ENCODE peak calls at places on chromosomes 16 and 17, in four cellular contexts. N is IMR-90, O is mesendoderm, S is H1. L is an unnamed sample.

GRCh38 chr16:13919683-13920509 is at the start of gene ERCC4:
- DNase-seq in N (peak), O (peak), S (peak), L (peak)

GRCh38 chr16:68844211-68844564 is 857 bp downstream of the TANGO6 start:
- DNase-seq in O (no peak), S (no peak), N (no peak), L (no peak)

GRCh38 chr17:79623786-79624657 is 13.2 kb upstream of the RBFOX3 start:
- DNase-seq in N (no peak), S (peak), O (no peak), L (peak)

GRCh38 chr16:29745126-29745852 is 501 bp downstream of the C16orf54 start:
- DNase-seq in S (no peak), N (no peak), O (no peak), L (no peak)

GRCh38 chr17:9204026-9204425 is 182.7 kb downstream of the NTN1 start:
- DNase-seq in O (no peak), N (no peak), S (no peak), L (no peak)

GRCh38 chr16:85514295-85514600 is 98.9 kb upstream of the GSE1 start:
- DNase-seq in S (no peak), O (no peak), N (peak), L (no peak)

GRCh38 chr17:7029659-7030058 is 6.2 kb upstream of the SLC16A13 start:
- DNase-seq in N (no peak), O (no peak), S (no peak), L (no peak)

GRCh38 chr17:6927290-6927844 is 68.5 kb upstream of the ALOX12 start:
- DNase-seq in N (peak), O (no peak), S (no peak), L (no peak)

GRCh38 chr16:29148867-29149272 is 164.0 kb downstream of the LAT start:
- DNase-seq in S (no peak), N (no peak), O (no peak), L (no peak)

GRCh38 chr17:40019140-40019991 is 4.1 kb downstream of the CSF3 start:
- DNase-seq in O (peak), N (peak), S (peak), L (no peak)

GRCh38 chr16:73015612-73016487 is 32.1 kb downstream of the ZFHX3 start:
- DNase-seq in O (no peak), S (no peak), N (no peak), L (no peak)

GRCh38 chr17:15257316-15257925 is 7.7 kb downstream of the PMP22 start:
- DNase-seq in S (peak), N (peak), O (peak), L (peak)

GRCh38 chr17:45895969-45896793 is 1.8 kb downstream of the MAPT start:
- DNase-seq in O (no peak), S (peak), N (no peak), L (no peak)

GRCh38 chr16:27428035-27428785 is 26.2 kb downstream of the IL21R start:
- DNase-seq in S (peak), N (no peak), O (peak), L (peak)

DNA sequence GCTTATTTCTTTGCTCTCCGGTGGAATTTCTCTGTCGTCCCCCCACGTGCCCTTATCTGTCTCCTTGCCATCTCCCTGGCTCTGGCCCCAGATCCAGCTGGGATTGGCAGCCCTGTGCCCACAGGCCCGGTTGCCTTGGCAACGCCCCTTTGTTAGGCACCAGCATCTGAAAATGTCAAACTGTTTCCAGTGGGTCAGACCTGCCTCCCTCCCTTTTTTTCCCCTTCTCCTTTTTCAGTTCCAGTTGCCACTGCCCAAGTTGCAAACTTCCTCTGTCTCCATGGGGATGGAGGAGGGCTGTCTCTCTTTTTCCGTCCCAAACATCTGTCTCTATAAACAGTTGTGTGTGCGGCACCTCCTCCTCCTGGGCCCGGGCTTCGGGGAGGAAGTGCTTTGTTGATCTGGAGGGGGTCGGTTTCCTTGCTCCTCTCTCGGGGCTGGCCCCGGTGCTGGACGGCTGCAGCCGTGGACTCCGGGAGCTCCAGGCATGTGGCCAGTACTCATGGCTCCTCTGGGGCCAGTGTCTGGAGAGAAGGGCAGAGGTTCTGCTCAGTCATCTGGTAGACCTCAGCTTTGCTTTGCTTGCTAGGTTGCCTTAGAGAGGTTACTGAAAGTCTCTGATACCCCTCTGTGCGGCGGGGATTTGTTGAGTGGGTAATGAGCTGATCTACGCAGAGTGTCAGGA is 35.3 kb downstream of the SOCS3 start:
- DNase-seq in S (peak), O (peak), N (peak), L (peak)
- H3K56ac ChIP-seq in S (no peak), O (peak), N (peak), L (no peak)

DNA sequence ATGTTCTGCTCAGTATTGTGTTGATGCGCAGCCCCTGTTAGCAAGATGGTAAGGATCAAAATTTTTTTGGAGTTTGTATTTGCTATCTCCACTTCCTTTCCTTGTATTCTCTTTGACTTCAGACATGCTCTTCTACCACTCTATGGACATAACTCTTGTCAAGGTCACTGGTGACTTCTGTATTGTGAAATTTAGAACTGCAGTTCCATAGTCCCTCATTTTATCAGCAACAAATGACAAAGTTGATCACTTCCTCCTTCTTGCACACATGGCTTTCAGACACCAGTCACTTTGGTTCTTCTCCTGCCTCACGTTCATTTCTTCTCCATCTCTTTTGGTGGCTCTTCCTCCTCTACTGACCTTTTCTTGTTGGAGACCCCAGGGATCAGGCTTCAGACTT is 21.1 kb downstream of the COX11 start:
- DNase-seq in N (no peak), S (no peak), O (no peak), L (no peak)
- H3K4me2 ChIP-seq in N (no peak), S (no peak), O (no peak), L (no peak)

DNA sequence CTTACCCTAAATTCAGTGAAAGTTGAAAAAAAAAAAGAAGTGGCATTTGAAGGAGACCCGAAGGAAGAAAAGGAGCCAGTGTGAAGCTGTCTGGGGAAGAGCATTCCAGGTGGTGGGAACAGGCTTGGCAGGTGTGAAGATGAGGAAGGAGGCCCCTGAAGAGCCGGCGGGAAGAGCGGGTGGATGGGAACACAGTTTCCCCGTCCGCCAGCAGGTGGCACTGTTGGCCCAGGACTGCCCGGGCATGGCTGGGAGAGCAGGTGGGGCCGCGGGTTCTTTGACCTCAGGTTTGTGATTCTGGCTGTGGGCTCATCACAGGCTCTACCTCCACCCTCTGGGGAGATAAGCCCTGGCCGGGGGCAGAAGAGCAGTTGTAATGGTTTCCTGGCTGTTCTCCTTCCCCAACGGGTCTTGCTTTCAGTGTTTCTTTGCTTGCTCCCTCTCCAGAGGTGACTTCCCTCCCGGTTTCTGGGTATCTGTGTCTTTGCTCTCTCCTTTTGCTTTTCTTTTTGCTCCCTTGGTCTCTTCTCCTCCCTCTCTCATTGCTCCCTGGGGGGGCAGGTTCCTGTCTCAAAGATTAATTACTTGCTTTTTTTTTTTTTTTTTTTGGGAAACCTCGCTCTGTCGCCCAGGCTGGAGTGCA is 32.3 kb downstream of the RAP1GAP2 start:
- DNase-seq in O (peak), N (peak), S (peak), L (peak)
- H3K4ac ChIP-seq in O (no peak), N (no peak), S (no peak), L (no peak)

GRCh38 chr16:23120562-23120961 is 28.7 kb downstream of the USP31 start:
- DNase-seq in N (no peak), O (no peak), S (no peak), L (no peak)
- H3K56ac ChIP-seq in N (no peak), O (no peak), S (no peak), L (no peak)

GRCh38 chr16:828891-829290 is 28.4 kb upstream of the GNG13 start:
- DNase-seq in S (no peak), N (no peak), O (no peak), L (no peak)

GRCh38 chr16:830107-830870 is 29.8 kb upstream of the GNG13 start:
- DNase-seq in S (no peak), O (no peak), N (no peak), L (no peak)

GRCh38 chr16:825298-826061 is 24.9 kb upstream of the GNG13 start:
- DNase-seq in O (no peak), S (no peak), N (no peak), L (no peak)

GRCh38 chr16:824601-825000 is 24.1 kb upstream of the GNG13 start:
- DNase-seq in S (no peak), N (no peak), O (no peak), L (no peak)

GRCh38 chr16:827513-827912 is 27.0 kb upstream of the GNG13 start:
- DNase-seq in O (no peak), N (no peak), S (no peak), L (no peak)
- H3K4me2 ChIP-seq in O (no peak), N (no peak), S (no peak), L (no peak)

GRCh38 chr16:21501869-21502667 is 97.3 kb upstream of the METTL9 start:
- DNase-seq in S (peak), N (peak), O (peak), L (peak)
- H3K4ac ChIP-seq in S (no peak), N (peak), O (no peak), L (no peak)

GRCh38 chr17:43984521-43984920 is 19.9 kb upstream of the NAGS start:
- DNase-seq in N (no peak), O (peak), S (no peak), L (peak)

GRCh38 chr17:43992641-43993040 is 11.8 kb upstream of the NAGS start:
- DNase-seq in O (no peak), S (no peak), N (no peak), L (no peak)

GRCh38 chr17:43986225-43986981 is 18.0 kb upstream of the NAGS start:
- DNase-seq in N (no peak), O (no peak), S (no peak), L (no peak)

GRCh38 chr17:43987131-43988021 is 17.0 kb upstream of the NAGS start:
- DNase-seq in S (no peak), O (no peak), N (no peak), L (no peak)

GRCh38 chr17:43988301-43988700 is 16.1 kb upstream of the NAGS start:
- DNase-seq in S (no peak), O (no peak), N (no peak), L (no peak)
- H3K56ac ChIP-seq in S (no peak), O (no peak), N (no peak), L (no peak)